ENCODE peak calls at places on chromosomes 2 and 18, in ten cellular contexts. One of them, this sample, is unnamed.

GRCh38 chr2:182949572-182950189 is 83.2 kb upstream of the FRZB start:
- DNase-seq in adrenal gland: no peak
- DNase-seq in dorsolateral prefrontal cortex: peak; percentile 64
- DNase-seq in NCI-H2029: no peak
- DNase-seq in ACHN: peak; percentile 57
- DNase-seq in prostate gland: no peak
- DNase-seq in activated CD4-positive, alpha-beta T cell treated with anti-CD3 and anti-CD28 coated beads, Interleukin-2, amount 50 U/mL, for 24 hours: no peak
- DNase-seq in glutamatergic neuron: peak; percentile 27
- DNase-seq in NCI-H82: peak; percentile 20
- DNase-seq in NCI-H1694 treated with DMSO at 0.1 percent for 48 hours: no peak
- DNase-seq in this sample: no peak

GRCh38 chr2:112877423-112877822 is 33.5 kb upstream of the IL37 start:
- DNase-seq in activated CD4-positive, alpha-beta T cell treated with anti-CD3 and anti-CD28 coated beads, Interleukin-2, amount 50 U/mL, for 24 hours: no peak
- DNase-seq in NCI-H2029: no peak
- DNase-seq in prostate gland: no peak
- DNase-seq in dorsolateral prefrontal cortex: no peak
- DNase-seq in NCI-H82: no peak
- DNase-seq in ACHN: no peak
- DNase-seq in adrenal gland: no peak
- DNase-seq in NCI-H1694 treated with DMSO at 0.1 percent for 48 hours: no peak
- DNase-seq in glutamatergic neuron: no peak
- DNase-seq in this sample: no peak

GRCh38 chr2:197045115-197045514 is 118.6 kb upstream of the PGAP1 start:
- DNase-seq in adrenal gland: no peak
- DNase-seq in prostate gland: no peak
- DNase-seq in NCI-H1694 treated with DMSO at 0.1 percent for 48 hours: no peak
- DNase-seq in NCI-H2029: no peak
- DNase-seq in NCI-H82: no peak
- DNase-seq in ACHN: no peak
- DNase-seq in glutamatergic neuron: no peak
- DNase-seq in activated CD4-positive, alpha-beta T cell treated with anti-CD3 and anti-CD28 coated beads, Interleukin-2, amount 50 U/mL, for 24 hours: no peak
- DNase-seq in dorsolateral prefrontal cortex: no peak
- DNase-seq in this sample: no peak

GRCh38 chr2:73828818-73829570 is at the start of gene STAMBP:
- DNase-seq in ACHN: peak; percentile 99
- DNase-seq in prostate gland: peak; percentile 97
- DNase-seq in dorsolateral prefrontal cortex: peak; percentile 98
- DNase-seq in activated CD4-positive, alpha-beta T cell treated with anti-CD3 and anti-CD28 coated beads, Interleukin-2, amount 50 U/mL, for 24 hours: peak; percentile 71
- DNase-seq in NCI-H2029: peak; percentile 96
- DNase-seq in glutamatergic neuron: peak; percentile 95
- DNase-seq in NCI-H1694 treated with DMSO at 0.1 percent for 48 hours: peak; percentile 97
- DNase-seq in adrenal gland: peak; percentile 96
- DNase-seq in NCI-H82: peak; percentile 99
- DNase-seq in this sample: peak; percentile 99

GRCh38 chr2:164589522-164589921 is 31.8 kb downstream of the GRB14 start:
- DNase-seq in activated CD4-positive, alpha-beta T cell treated with anti-CD3 and anti-CD28 coated beads, Interleukin-2, amount 50 U/mL, for 24 hours: no peak
- DNase-seq in glutamatergic neuron: no peak
- DNase-seq in dorsolateral prefrontal cortex: no peak
- DNase-seq in prostate gland: no peak
- DNase-seq in ACHN: no peak
- DNase-seq in adrenal gland: no peak
- DNase-seq in NCI-H82: no peak
- DNase-seq in NCI-H2029: no peak
- DNase-seq in NCI-H1694 treated with DMSO at 0.1 percent for 48 hours: no peak
- DNase-seq in this sample: no peak

GRCh38 chr2:118834440-118834810 is 13.0 kb downstream of the EN1 start:
- DNase-seq in adrenal gland: no peak
- DNase-seq in NCI-H2029: no peak
- DNase-seq in NCI-H1694 treated with DMSO at 0.1 percent for 48 hours: no peak
- DNase-seq in ACHN: no peak
- DNase-seq in glutamatergic neuron: no peak
- DNase-seq in prostate gland: no peak
- DNase-seq in dorsolateral prefrontal cortex: no peak
- DNase-seq in NCI-H82: no peak
- DNase-seq in activated CD4-positive, alpha-beta T cell treated with anti-CD3 and anti-CD28 coated beads, Interleukin-2, amount 50 U/mL, for 24 hours: no peak
- DNase-seq in this sample: no peak

GRCh38 chr2:47237375-47238357 is 82.6 kb upstream of the STPG4 start:
- DNase-seq in dorsolateral prefrontal cortex: no peak
- DNase-seq in glutamatergic neuron: no peak
- DNase-seq in NCI-H2029: no peak
- DNase-seq in adrenal gland: no peak
- DNase-seq in prostate gland: no peak
- DNase-seq in NCI-H1694 treated with DMSO at 0.1 percent for 48 hours: peak; percentile 76
- DNase-seq in NCI-H82: no peak
- DNase-seq in ACHN: no peak
- DNase-seq in activated CD4-positive, alpha-beta T cell treated with anti-CD3 and anti-CD28 coated beads, Interleukin-2, amount 50 U/mL, for 24 hours: no peak
- DNase-seq in this sample: peak; percentile 63

GRCh38 chr2:68357608-68358337 is 7.3 kb upstream of the PLEK start:
- DNase-seq in ACHN: peak; percentile 81
- DNase-seq in dorsolateral prefrontal cortex: no peak
- DNase-seq in NCI-H82: peak; percentile 83
- DNase-seq in glutamatergic neuron: peak; percentile 33
- DNase-seq in NCI-H2029: no peak
- DNase-seq in activated CD4-positive, alpha-beta T cell treated with anti-CD3 and anti-CD28 coated beads, Interleukin-2, amount 50 U/mL, for 24 hours: no peak
- DNase-seq in adrenal gland: no peak
- DNase-seq in prostate gland: peak; percentile 13
- DNase-seq in NCI-H1694 treated with DMSO at 0.1 percent for 48 hours: peak; percentile 32
- DNase-seq in this sample: peak; percentile 61

GRCh38 chr2:64214281-64215115 is 70.3 kb upstream of the PELI1 start:
- DNase-seq in NCI-H2029: no peak
- DNase-seq in glutamatergic neuron: no peak
- DNase-seq in ACHN: no peak
- DNase-seq in NCI-H1694 treated with DMSO at 0.1 percent for 48 hours: no peak
- DNase-seq in dorsolateral prefrontal cortex: no peak
- DNase-seq in adrenal gland: no peak
- DNase-seq in activated CD4-positive, alpha-beta T cell treated with anti-CD3 and anti-CD28 coated beads, Interleukin-2, amount 50 U/mL, for 24 hours: no peak
- DNase-seq in NCI-H82: no peak
- DNase-seq in prostate gland: no peak
- DNase-seq in this sample: no peak

GRCh38 chr2:21256006-21256405 is 132.2 kb downstream of the TDRD15 start:
- DNase-seq in NCI-H1694 treated with DMSO at 0.1 percent for 48 hours: no peak
- DNase-seq in ACHN: no peak
- DNase-seq in NCI-H82: no peak
- DNase-seq in activated CD4-positive, alpha-beta T cell treated with anti-CD3 and anti-CD28 coated beads, Interleukin-2, amount 50 U/mL, for 24 hours: no peak
- DNase-seq in prostate gland: no peak
- DNase-seq in adrenal gland: peak; percentile 36
- DNase-seq in NCI-H2029: peak; percentile 80
- DNase-seq in glutamatergic neuron: no peak
- DNase-seq in dorsolateral prefrontal cortex: peak; percentile 78
- DNase-seq in this sample: peak; percentile 77

GRCh38 chr2:39266139-39266805 is 22.5 kb upstream of the CDKL4 start:
- DNase-seq in glutamatergic neuron: no peak
- DNase-seq in NCI-H2029: no peak
- DNase-seq in ACHN: no peak
- DNase-seq in prostate gland: no peak
- DNase-seq in NCI-H1694 treated with DMSO at 0.1 percent for 48 hours: no peak
- DNase-seq in dorsolateral prefrontal cortex: no peak
- DNase-seq in NCI-H82: no peak
- DNase-seq in adrenal gland: no peak
- DNase-seq in activated CD4-positive, alpha-beta T cell treated with anti-CD3 and anti-CD28 coated beads, Interleukin-2, amount 50 U/mL, for 24 hours: no peak
- DNase-seq in this sample: no peak

GRCh38 chr2:75526842-75527241 is 33.9 kb downstream of the EVA1A start:
- DNase-seq in glutamatergic neuron: no peak
- DNase-seq in NCI-H1694 treated with DMSO at 0.1 percent for 48 hours: no peak
- DNase-seq in NCI-H2029: no peak
- DNase-seq in adrenal gland: no peak
- DNase-seq in prostate gland: no peak
- DNase-seq in activated CD4-positive, alpha-beta T cell treated with anti-CD3 and anti-CD28 coated beads, Interleukin-2, amount 50 U/mL, for 24 hours: no peak
- DNase-seq in dorsolateral prefrontal cortex: no peak
- DNase-seq in NCI-H82: no peak
- DNase-seq in ACHN: no peak
- DNase-seq in this sample: no peak

GRCh38 chr18:31555971-31556747 is 35.5 kb upstream of the TTR start:
- DNase-seq in activated CD4-positive, alpha-beta T cell treated with anti-CD3 and anti-CD28 coated beads, Interleukin-2, amount 50 U/mL, for 24 hours: no peak
- DNase-seq in NCI-H2029: no peak
- DNase-seq in ACHN: peak; percentile 67
- DNase-seq in prostate gland: peak; percentile 56
- DNase-seq in NCI-H1694 treated with DMSO at 0.1 percent for 48 hours: peak; percentile 67
- DNase-seq in dorsolateral prefrontal cortex: no peak
- DNase-seq in NCI-H82: peak; percentile 74
- DNase-seq in adrenal gland: peak; percentile 66
- DNase-seq in glutamatergic neuron: no peak
- DNase-seq in this sample: peak; percentile 62